ENCODE peak calls at places on chromosome 4, in seven cellular contexts. J is prostate gland, R is H9, W is AG04450, I is tibial nerve, L is cardiac muscle cell, A is lower lobe of right lung. F is an unnamed sample.
A peak's percentile ranks its signal among the peaks of the same experiment; 100 is the strongest.

GRCh38 chr4:48380583-48381167 is 39.3 kb downstream of the SLAIN2 start:
- DNase-seq in A (no peak), I (no peak), W (no peak), L (no peak), R (no peak), J (no peak), F (peak; percentile 22)

GRCh38 chr4:159607824-159608223 is 504.9 kb downstream of the RAPGEF2 start:
- DNase-seq in W (no peak), A (no peak), J (no peak), L (peak; percentile 8), R (no peak), I (no peak), F (peak; percentile 7)

GRCh38 chr4:121326580-121326979 is 54.2 kb downstream of the QRFPR start:
- DNase-seq in J (no peak), R (no peak), A (no peak), W (no peak), I (no peak), L (no peak), F (peak; percentile 8)

GRCh38 chr4:183392377-183392776 is 52.1 kb upstream of the CDKN2AIP start:
- DNase-seq in J (no peak), R (no peak), A (no peak), W (no peak), L (no peak), I (no peak), F (no peak)

GRCh38 chr4:147707892-147708672 is 23.8 kb upstream of the ARHGAP10 start:
- DNase-seq in A (no peak), W (no peak), R (no peak), L (peak; percentile 58), J (peak; percentile 54), I (peak; percentile 44), F (peak; percentile 46)

GRCh38 chr4:158538911-158539310 is 17.2 kb downstream of the RXFP1 start:
- DNase-seq in W (no peak), A (no peak), R (no peak), J (no peak), L (no peak), I (no peak), F (no peak)

GRCh38 chr4:145130788-145131398 is 32.8 kb downstream of the ABCE1 start:
- DNase-seq in A (no peak), W (peak; percentile 50), J (no peak), R (no peak), L (peak; percentile 77), I (no peak), F (no peak)

GRCh38 chr4:98745372-98745771 is 87.0 kb upstream of the TSPAN5 start:
- DNase-seq in R (no peak), I (no peak), J (no peak), W (no peak), L (peak; percentile 68), A (no peak), F (no peak)

GRCh38 chr4:100286601-100287000 is 96.3 kb upstream of the DDIT4L start:
- DNase-seq in I (no peak), R (peak; percentile 45), W (no peak), L (no peak), J (no peak), A (no peak), F (peak; percentile 3)

GRCh38 chr4:110085131-110085530 is 113.3 kb downstream of the ELOVL6 start:
- DNase-seq in W (no peak), A (no peak), I (no peak), J (no peak), R (no peak), L (peak; percentile 71), F (no peak)

GRCh38 chr4:56129431-56129861 is 180.7 kb downstream of the CEP135 start:
- DNase-seq in A (peak; percentile 55), I (no peak), L (peak; percentile 80), J (no peak), R (peak; percentile 77), W (no peak), F (peak; percentile 19)

GRCh38 chr4:158998624-158999023 is 104.3 kb upstream of the RAPGEF2 start:
- DNase-seq in R (no peak), I (no peak), W (no peak), A (no peak), J (no peak), L (no peak), F (no peak)

GRCh38 chr4:76758996-76759395 is 138.9 kb downstream of the SOWAHB start:
- DNase-seq in L (no peak), R (no peak), I (no peak), W (no peak), J (no peak), A (no peak), F (no peak)

DNA sequence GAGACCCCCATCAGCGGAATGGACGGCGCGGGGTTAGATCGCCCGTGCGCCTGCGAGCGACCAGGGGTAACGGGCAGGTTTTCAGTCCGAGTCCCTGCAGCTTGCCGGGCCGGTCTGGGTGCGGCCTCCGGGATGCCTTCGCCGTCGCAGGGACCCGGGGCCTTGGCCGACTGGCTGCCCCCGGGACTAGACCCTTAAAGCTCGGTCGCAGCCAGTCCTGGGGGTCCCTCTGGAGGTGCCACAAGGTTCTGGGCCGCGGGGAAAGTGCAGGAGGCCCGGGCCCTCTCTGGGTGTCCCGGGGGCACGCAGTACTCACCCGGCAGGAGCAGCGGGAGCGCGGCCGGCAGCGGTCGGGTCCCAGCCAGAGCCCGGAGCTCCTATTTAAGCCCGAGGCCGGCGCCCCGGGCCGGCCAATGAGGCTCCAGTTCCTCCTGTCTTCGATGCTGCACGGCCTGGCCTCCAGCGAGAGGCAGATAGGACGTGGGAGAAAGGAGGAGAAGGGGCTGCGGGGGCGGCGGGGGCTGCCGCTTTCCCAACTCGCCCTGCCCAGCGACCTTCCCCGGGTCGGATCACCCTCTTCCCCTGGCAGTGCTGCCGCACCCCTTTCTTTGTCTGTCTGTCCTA is at the start of gene SPON2:
- DNase-seq in J (no peak), A (no peak), W (no peak), I (no peak), R (peak; percentile 56), L (peak; percentile 83), F (peak; percentile 88)
- H3K27me3 ChIP-seq in J (no peaks in the 10 kb centered on the region), A (peaks cover 43% of the 10 kb centered on the region), W (peaks cover 5% of the 10 kb centered on the region), I (no peaks in the 10 kb centered on the region), R (peaks cover 48% of the 10 kb centered on the region), L (peaks cover 85% of the 10 kb centered on the region), F (peaks cover 61% of the 10 kb centered on the region)

GRCh38 chr4:6326312-6327060 is 56.8 kb downstream of the WFS1 start:
- DNase-seq in J (no peak), A (no peak), L (no peak), W (no peak), R (no peak), I (no peak), F (no peak)

GRCh38 chr4:6322761-6323566 is 53.3 kb downstream of the WFS1 start:
- DNase-seq in A (no peak), R (no peak), I (no peak), J (no peak), W (no peak), L (no peak), F (no peak)

GRCh38 chr4:6324999-6325790 is 55.5 kb downstream of the WFS1 start:
- DNase-seq in I (no peak), R (no peak), L (no peak), A (peak; percentile 77), W (no peak), J (peak; percentile 76), F (no peak)

GRCh38 chr4:6325791-6326290 is 56.2 kb downstream of the WFS1 start:
- DNase-seq in R (no peak), W (no peak), J (no peak), I (no peak), L (no peak), A (no peak), F (no peak)

GRCh38 chr4:6324461-6324998 is 54.9 kb downstream of the WFS1 start:
- DNase-seq in A (no peak), R (no peak), L (no peak), J (no peak), W (no peak), I (no peak), F (no peak)
- H3K27me3 ChIP-seq in A (peaks cover 3% of the 10 kb centered on the region), R (no peaks in the 10 kb centered on the region), L (peaks cover 2% of the 10 kb centered on the region), J (no peaks in the 10 kb centered on the region), W (peaks cover 26% of the 10 kb centered on the region), I (no peaks in the 10 kb centered on the region), F (no peaks in the 10 kb centered on the region)

GRCh38 chr4:16052939-16053338 is 30.9 kb downstream of the PROM1 start:
- DNase-seq in J (no peak), I (no peak), A (no peak), W (no peak), R (no peak), L (no peak), F (no peak)
- H3K27me3 ChIP-seq in J (peaks cover 3% of the 10 kb centered on the region), I (no peaks in the 10 kb centered on the region), A (peaks cover 3% of the 10 kb centered on the region), W (peaks cover 34% of the 10 kb centered on the region), R (no peaks in the 10 kb centered on the region), L (no peaks in the 10 kb centered on the region), F (no peaks in the 10 kb centered on the region)

GRCh38 chr4:68817386-68817785 is 1.6 kb downstream of the UGT2B10 start:
- DNase-seq in R (no peak), W (no peak), A (no peak), L (no peak), I (no peak), J (no peak), F (no peak)
- H3K27me3 ChIP-seq in R (no peaks in the 10 kb centered on the region), W (no peaks in the 10 kb centered on the region), A (no peaks in the 10 kb centered on the region), L (no peaks in the 10 kb centered on the region), I (no peaks in the 10 kb centered on the region), J (no peaks in the 10 kb centered on the region), F (no peaks in the 10 kb centered on the region)

GRCh38 chr4:119302073-119302832 is 19.7 kb downstream of the FABP2 start:
- DNase-seq in L (no peak), I (no peak), J (no peak), R (no peak), A (no peak), W (no peak), F (no peak)
- H3K27me3 ChIP-seq in L (no peaks in the 10 kb centered on the region), I (no peaks in the 10 kb centered on the region), J (no peaks in the 10 kb centered on the region), R (no peaks in the 10 kb centered on the region), A (no peaks in the 10 kb centered on the region), W (no peaks in the 10 kb centered on the region), F (no peaks in the 10 kb centered on the region)

F was measured in H7.